ENCODE peak calls at places on chromosome 14, in four cellular contexts. N is A549, S is gastrocnemius medialis, F is IMR-90. Q is an unnamed sample.

GRCh38 chr14:101199028-101199770 is 295.7 kb upstream of the RTL1 start:
- DNase-seq in F (no peak), S (no peak), N (no peak), Q (no peak)

GRCh38 chr14:96455588-96455987 is 46.6 kb upstream of the PAPOLA start:
- DNase-seq in N (no peak), F (peak; percentile 12), S (no peak), Q (no peak)

GRCh38 chr14:75340921-75341320 is 62.3 kb downstream of the FOS start:
- DNase-seq in N (no peak), F (no peak), S (peak; percentile 97), Q (no peak)

GRCh38 chr14:32006267-32007110 is 70.6 kb upstream of the ARHGAP5 start:
- DNase-seq in F (peak; percentile 19), S (no peak), N (peak; percentile 85), Q (no peak)

GRCh38 chr14:38611928-38612327 is 356.0 kb upstream of the CLEC14A start:
- DNase-seq in S (no peak), N (no peak), F (no peak), Q (no peak)

GRCh38 chr14:101956179-101956885 is 8.0 kb upstream of the DYNC1H1 start:
- DNase-seq in S (no peak), N (no peak), F (no peak), Q (no peak)

GRCh38 chr14:52268191-52269061 is 928 bp downstream of the PTGDR start:
- DNase-seq in N (no peak), F (peak; percentile 13), S (no peak), Q (no peak)

GRCh38 chr14:102590667-102591099 is 1.8 kb upstream of the RCOR1 start:
- DNase-seq in S (no peak), F (peak; percentile 23), N (peak; percentile 84), Q (no peak)

GRCh38 chr14:78974691-78975090 is 804.5 kb downstream of the NRXN3 start:
- DNase-seq in S (no peak), F (peak; percentile 82), N (no peak), Q (no peak)

GRCh38 chr14:55605793-55606192 is 25.8 kb downstream of the KTN1 start:
- DNase-seq in F (no peak), N (peak; percentile 28), S (no peak), Q (no peak)

GRCh38 chr14:41154143-41154807 is 452.4 kb upstream of the LRFN5 start:
- DNase-seq in F (no peak), S (no peak), N (no peak), Q (no peak)

GRCh38 chr14:21090194-21090939 is 8.1 kb downstream of the ZNF219 start:
- DNase-seq in N (no peak), S (no peak), F (no peak), Q (no peak)

GRCh38 chr14:21398901-21399300 is 15.1 kb upstream of the SUPT16H start:
- DNase-seq in F (no peak), N (no peak), S (no peak), Q (no peak)

GRCh38 chr14:44732144-44732543 is 225.1 kb upstream of the FSCB start:
- DNase-seq in S (no peak), F (no peak), N (no peak), Q (no peak)

GRCh38 chr14:103393687-103394626 is 8.7 kb downstream of the MARK3 start:
- DNase-seq in S (no peak), F (peak; percentile 53), N (peak; percentile 42), Q (no peak)

GRCh38 chr14:72104011-72104613 is 171.9 kb downstream of the RGS6 start:
- DNase-seq in S (no peak), N (peak; percentile 6), F (no peak), Q (no peak)

GRCh38 chr14:25121342-25122129 is 71.6 kb upstream of the STXBP6 start:
- DNase-seq in F (peak; percentile 92), N (peak; percentile 53), S (no peak), Q (no peak)

GRCh38 chr14:25122843-25123242 is 72.9 kb upstream of the STXBP6 start:
- DNase-seq in S (no peak), N (no peak), F (no peak), Q (no peak)

GRCh38 chr14:25118671-25119070 is 68.7 kb upstream of the STXBP6 start:
- DNase-seq in F (no peak), S (no peak), N (no peak), Q (no peak)

GRCh38 chr14:25120261-25120660 is 70.3 kb upstream of the STXBP6 start:
- DNase-seq in F (no peak), S (no peak), N (no peak), Q (no peak)

GRCh38 chr14:25122188-25122587 is 72.2 kb upstream of the STXBP6 start:
- DNase-seq in F (no peak), S (no peak), N (no peak), Q (no peak)
- TF ChIP-seq POLR2A in F (no peak), S (no peak), N (no peak), Q (no peak)

DNA sequence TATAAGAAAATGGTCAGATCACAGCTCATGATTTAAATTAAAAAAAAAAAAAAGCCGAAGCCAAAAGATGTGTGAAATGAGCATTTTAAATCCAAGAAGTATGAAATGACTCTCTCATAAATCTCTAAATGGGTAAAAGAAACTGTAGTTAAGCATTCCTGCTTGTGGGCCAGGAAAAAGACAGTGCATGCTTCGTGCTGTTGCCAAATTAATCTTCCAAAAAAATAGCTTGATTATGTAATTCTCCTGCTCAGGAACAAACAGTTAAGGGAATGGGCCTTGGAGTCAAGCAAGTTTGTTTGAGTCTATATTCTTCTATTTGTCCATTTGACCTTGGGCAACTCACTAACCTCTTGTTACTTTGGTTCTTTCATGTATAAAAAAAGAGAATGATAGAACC is 325.4 kb upstream of the SEL1L start:
- DNase-seq in N (no peak), F (no peak), S (no peak), Q (no peak)
- H3K9me3 ChIP-seq in N (no peaks in the 10 kb centered on the region), F (peaks cover 12% of the 10 kb centered on the region), S (no peaks in the 10 kb centered on the region), Q (peaks cover 16% of the 10 kb centered on the region)

GRCh38 chr14:104974665-104975390 is 3.3 kb downstream of the AHNAK2 start:
- DNase-seq in F (no peak), N (no peak), S (no peak), Q (no peak)
- H3K4me1 ChIP-seq in F (peaks cover 37% of the 10 kb centered on the region), N (peaks cover 81% of the 10 kb centered on the region), S (peaks cover 14% of the 10 kb centered on the region), Q (peaks cover 82% of the 10 kb centered on the region)

DNA sequence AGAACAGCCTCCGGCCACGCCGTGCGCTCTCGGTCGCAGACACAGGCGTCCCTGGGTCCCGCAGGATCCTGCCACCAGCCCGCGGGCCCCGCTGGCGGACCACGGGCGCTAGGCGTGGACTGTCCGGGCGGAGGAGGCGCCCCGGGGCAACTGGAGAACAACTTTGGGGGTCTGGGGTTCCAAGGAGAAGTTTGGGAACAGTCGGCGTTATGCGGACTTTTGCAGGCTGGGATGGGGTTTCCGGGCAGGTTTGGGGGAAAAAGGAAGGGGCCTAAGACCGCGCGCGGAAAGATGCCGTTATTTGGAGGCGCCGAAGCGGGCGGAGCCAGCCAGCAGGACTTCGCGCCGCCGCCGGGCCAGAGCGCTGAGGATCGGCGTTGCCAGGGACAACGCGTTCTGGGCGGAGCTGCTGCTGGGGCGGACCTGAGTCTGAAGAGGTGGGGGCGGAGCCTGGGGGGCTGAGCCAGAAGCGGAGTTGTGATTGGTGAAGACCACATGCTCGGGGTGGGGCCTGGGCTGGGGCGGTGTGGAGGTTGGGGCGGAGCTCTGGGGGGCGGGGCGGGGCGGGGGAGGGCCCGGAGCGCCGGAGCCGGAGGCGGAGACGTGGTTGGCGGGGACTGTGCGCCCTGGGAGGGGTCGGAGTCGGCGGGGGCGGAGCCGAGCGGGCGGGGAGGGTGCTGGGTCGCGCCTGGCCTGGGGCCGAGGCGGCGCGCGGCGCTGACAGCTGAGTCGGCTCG is at the start of gene CYP46A1:
- DNase-seq in F (peak; percentile 99), S (peak; percentile 100), N (peak; percentile 99), Q (peak; percentile 95)
- TF ChIP-seq POLR2A in F (no peak), S (no peak), N (peak; percentile 41), Q (peak; percentile 6)

Q was measured in esophagus squamous epithelium.